ENCODE peak calls at places on chromosomes 7 and 10, in six cellular contexts. One of them, this sample, is unnamed.

GRCh38 chr7:99665312-99665759 is 14.5 kb downstream of the CYP3A5 start:
- DNase-seq in OCI-LY7: no peak
- DNase-seq in RPMI7951: no peak
- DNase-seq in nephron progenitor cell: no peak
- DNase-seq in SK-N-DZ: no peak
- DNase-seq in BE2C: no peak
- DNase-seq in this sample: no peak

GRCh38 chr10:102644066-102644645 is at the start of gene TRIM8:
- DNase-seq in OCI-LY7: peak
- DNase-seq in RPMI7951: peak
- DNase-seq in nephron progenitor cell: peak
- DNase-seq in SK-N-DZ: peak
- DNase-seq in BE2C: peak
- DNase-seq in this sample: no peak

GRCh38 chr7:41943098-41943577 is 240.2 kb upstream of the INHBA start:
- DNase-seq in OCI-LY7: peak
- DNase-seq in RPMI7951: peak
- DNase-seq in nephron progenitor cell: peak
- DNase-seq in SK-N-DZ: peak
- DNase-seq in BE2C: peak
- DNase-seq in this sample: peak

GRCh38 chr7:106462365-106462859 is 177.6 kb upstream of the NAMPT start:
- DNase-seq in OCI-LY7: peak
- DNase-seq in RPMI7951: peak
- DNase-seq in nephron progenitor cell: no peak
- DNase-seq in SK-N-DZ: peak
- DNase-seq in BE2C: no peak
- DNase-seq in this sample: no peak

GRCh38 chr10:53401536-53401935 is 629.0 kb upstream of the MBL2 start:
- DNase-seq in OCI-LY7: no peak
- DNase-seq in RPMI7951: no peak
- DNase-seq in nephron progenitor cell: no peak
- DNase-seq in SK-N-DZ: no peak
- DNase-seq in BE2C: no peak
- DNase-seq in this sample: no peak

GRCh38 chr10:79093658-79094411 is 25.1 kb downstream of the ZMIZ1 start:
- DNase-seq in OCI-LY7: peak
- DNase-seq in RPMI7951: peak
- DNase-seq in nephron progenitor cell: no peak
- DNase-seq in SK-N-DZ: no peak
- DNase-seq in BE2C: no peak
- DNase-seq in this sample: no peak

GRCh38 chr10:129758180-129758579 is 205.9 kb downstream of the EBF3 start:
- DNase-seq in OCI-LY7: no peak
- DNase-seq in RPMI7951: no peak
- DNase-seq in nephron progenitor cell: no peak
- DNase-seq in SK-N-DZ: no peak
- DNase-seq in BE2C: no peak
- DNase-seq in this sample: peak

GRCh38 chr7:138164804-138165203 is 88.5 kb downstream of the AKR1D1 start:
- DNase-seq in OCI-LY7: no peak
- DNase-seq in RPMI7951: no peak
- DNase-seq in nephron progenitor cell: no peak
- DNase-seq in SK-N-DZ: no peak
- DNase-seq in BE2C: no peak
- DNase-seq in this sample: no peak

GRCh38 chr7:37405603-37406122 is 43.0 kb downstream of the ELMO1 start:
- DNase-seq in OCI-LY7: no peak
- DNase-seq in RPMI7951: no peak
- DNase-seq in nephron progenitor cell: no peak
- DNase-seq in SK-N-DZ: no peak
- DNase-seq in BE2C: no peak
- DNase-seq in this sample: no peak

This sample was measured in osteocyte.